ENCODE peak calls at places on chromosomes 6 and 20, in six cellular contexts. One of them, this sample, is unnamed.

GRCh38 chr20:24656391-24656790 is 187.0 kb downstream of the SYNDIG1 start:
- DNase-seq in colonic mucosa: no peak
- DNase-seq in BE2C: no peak
- DNase-seq in upper lobe of left lung: no peak
- DNase-seq in GM20000: no peak
- DNase-seq in astrocyte of the cerebellum: no peak
- DNase-seq in this sample: no peak

GRCh38 chr20:57657537-57658446 is 37.6 kb upstream of the ZBP1 start:
- DNase-seq in colonic mucosa: peak
- DNase-seq in BE2C: no peak
- DNase-seq in upper lobe of left lung: peak
- DNase-seq in GM20000: no peak
- DNase-seq in astrocyte of the cerebellum: no peak
- DNase-seq in this sample: no peak

GRCh38 chr6:71510057-71510713 is 221.6 kb downstream of the OGFRL1 start:
- DNase-seq in colonic mucosa: peak
- DNase-seq in BE2C: no peak
- DNase-seq in upper lobe of left lung: no peak
- DNase-seq in GM20000: peak
- DNase-seq in astrocyte of the cerebellum: peak
- DNase-seq in this sample: no peak

GRCh38 chr6:9292975-9293374 is 857.6 kb upstream of the SLC35B3 start:
- DNase-seq in colonic mucosa: no peak
- DNase-seq in BE2C: no peak
- DNase-seq in upper lobe of left lung: no peak
- DNase-seq in GM20000: no peak
- DNase-seq in astrocyte of the cerebellum: peak
- DNase-seq in this sample: no peak

GRCh38 chr6:80003841-80004198 is 629 bp upstream of the TTK start:
- DNase-seq in colonic mucosa: peak
- DNase-seq in BE2C: peak
- DNase-seq in upper lobe of left lung: no peak
- DNase-seq in GM20000: no peak
- DNase-seq in astrocyte of the cerebellum: no peak
- DNase-seq in this sample: no peak

GRCh38 chr6:128600397-128600951 is 80.1 kb upstream of the PTPRK start:
- DNase-seq in colonic mucosa: no peak
- DNase-seq in BE2C: no peak
- DNase-seq in upper lobe of left lung: no peak
- DNase-seq in GM20000: no peak
- DNase-seq in astrocyte of the cerebellum: peak
- DNase-seq in this sample: no peak

GRCh38 chr6:149896491-149896890 is 1.4 kb downstream of the RAET1E start:
- DNase-seq in colonic mucosa: no peak
- DNase-seq in BE2C: no peak
- DNase-seq in upper lobe of left lung: no peak
- DNase-seq in GM20000: no peak
- DNase-seq in astrocyte of the cerebellum: no peak
- DNase-seq in this sample: no peak

GRCh38 chr6:37547564-37548061 is 47.9 kb upstream of the CCDC167 start:
- DNase-seq in colonic mucosa: no peak
- DNase-seq in BE2C: peak
- DNase-seq in upper lobe of left lung: no peak
- DNase-seq in GM20000: no peak
- DNase-seq in astrocyte of the cerebellum: peak
- DNase-seq in this sample: no peak

GRCh38 chr6:12911387-12911960 is 194.9 kb downstream of the PHACTR1 start:
- DNase-seq in colonic mucosa: no peak
- DNase-seq in BE2C: no peak
- DNase-seq in upper lobe of left lung: no peak
- DNase-seq in GM20000: peak
- DNase-seq in astrocyte of the cerebellum: peak
- DNase-seq in this sample: no peak

GRCh38 chr6:150377211-150377781 is 8.5 kb downstream of the IYD start:
- DNase-seq in colonic mucosa: no peak
- DNase-seq in BE2C: no peak
- DNase-seq in upper lobe of left lung: no peak
- DNase-seq in GM20000: no peak
- DNase-seq in astrocyte of the cerebellum: peak
- DNase-seq in this sample: no peak

GRCh38 chr20:47785900-47786762 is 850 bp upstream of the SULF2 start:
- DNase-seq in colonic mucosa: peak
- DNase-seq in BE2C: peak
- DNase-seq in upper lobe of left lung: peak
- DNase-seq in GM20000: peak
- DNase-seq in astrocyte of the cerebellum: peak
- DNase-seq in this sample: peak

GRCh38 chr6:143328885-143329284 is 121.6 kb downstream of the ADAT2 start:
- DNase-seq in colonic mucosa: no peak
- DNase-seq in BE2C: no peak
- DNase-seq in upper lobe of left lung: no peak
- DNase-seq in GM20000: no peak
- DNase-seq in astrocyte of the cerebellum: no peak
- DNase-seq in this sample: no peak

GRCh38 chr6:148520109-148520841 is 177.6 kb downstream of the SASH1 start:
- DNase-seq in colonic mucosa: no peak
- DNase-seq in BE2C: no peak
- DNase-seq in upper lobe of left lung: peak
- DNase-seq in GM20000: peak
- DNase-seq in astrocyte of the cerebellum: no peak
- DNase-seq in this sample: peak

GRCh38 chr6:43953794-43954310 is 173.4 kb downstream of the MRPL14 start:
- DNase-seq in colonic mucosa: no peak
- DNase-seq in BE2C: no peak
- DNase-seq in upper lobe of left lung: peak
- DNase-seq in GM20000: no peak
- DNase-seq in astrocyte of the cerebellum: no peak
- DNase-seq in this sample: no peak

GRCh38 chr6:153503810-153504209 is 372.7 kb upstream of the RGS17 start:
- DNase-seq in colonic mucosa: no peak
- DNase-seq in BE2C: peak
- DNase-seq in upper lobe of left lung: no peak
- DNase-seq in GM20000: no peak
- DNase-seq in astrocyte of the cerebellum: no peak
- DNase-seq in this sample: no peak

GRCh38 chr20:43916875-43917371 is 2.3 kb downstream of the TOX2 start:
- DNase-seq in colonic mucosa: no peak
- DNase-seq in BE2C: no peak
- DNase-seq in upper lobe of left lung: no peak
- DNase-seq in GM20000: peak
- DNase-seq in astrocyte of the cerebellum: no peak
- DNase-seq in this sample: no peak

GRCh38 chr20:52869698-52870288 is 102.4 kb upstream of the TSHZ2 start:
- DNase-seq in colonic mucosa: no peak
- DNase-seq in BE2C: no peak
- DNase-seq in upper lobe of left lung: no peak
- DNase-seq in GM20000: no peak
- DNase-seq in astrocyte of the cerebellum: no peak
- DNase-seq in this sample: no peak

GRCh38 chr6:7593234-7593633 is 3.2 kb downstream of the SNRNP48 start:
- DNase-seq in colonic mucosa: no peak
- DNase-seq in BE2C: no peak
- DNase-seq in upper lobe of left lung: no peak
- DNase-seq in GM20000: no peak
- DNase-seq in astrocyte of the cerebellum: no peak
- DNase-seq in this sample: no peak

GRCh38 chr20:54545959-54546358 is 70.6 kb downstream of the DOK5 start:
- DNase-seq in colonic mucosa: no peak
- DNase-seq in BE2C: no peak
- DNase-seq in upper lobe of left lung: no peak
- DNase-seq in GM20000: no peak
- DNase-seq in astrocyte of the cerebellum: peak
- DNase-seq in this sample: no peak

GRCh38 chr20:47493954-47494293 is 7.8 kb upstream of the NCOA3 start:
- DNase-seq in colonic mucosa: peak
- DNase-seq in BE2C: no peak
- DNase-seq in upper lobe of left lung: no peak
- DNase-seq in GM20000: no peak
- DNase-seq in astrocyte of the cerebellum: no peak
- DNase-seq in this sample: no peak

GRCh38 chr20:49381558-49382493 is 100.6 kb downstream of the KCNB1 start:
- DNase-seq in colonic mucosa: peak
- DNase-seq in BE2C: peak
- DNase-seq in upper lobe of left lung: no peak
- DNase-seq in GM20000: no peak
- DNase-seq in astrocyte of the cerebellum: peak
- DNase-seq in this sample: no peak

GRCh38 chr6:42819803-42820508 is 38.1 kb downstream of the BICRAL start:
- DNase-seq in colonic mucosa: no peak
- DNase-seq in BE2C: peak
- DNase-seq in upper lobe of left lung: no peak
- DNase-seq in GM20000: no peak
- DNase-seq in astrocyte of the cerebellum: no peak
- DNase-seq in this sample: no peak

GRCh38 chr6:163113358-163113962 is 301.1 kb upstream of the QKI start:
- DNase-seq in colonic mucosa: no peak
- DNase-seq in BE2C: no peak
- DNase-seq in upper lobe of left lung: no peak
- DNase-seq in GM20000: no peak
- DNase-seq in astrocyte of the cerebellum: no peak
- DNase-seq in this sample: no peak

GRCh38 chr20:59153832-59154231 is 9.8 kb upstream of the ZNF831 start:
- DNase-seq in colonic mucosa: no peak
- DNase-seq in BE2C: no peak
- DNase-seq in upper lobe of left lung: no peak
- DNase-seq in GM20000: no peak
- DNase-seq in astrocyte of the cerebellum: no peak
- DNase-seq in this sample: no peak

GRCh38 chr6:27157461-27158315 is 89.8 kb upstream of the PRSS16 start:
- DNase-seq in colonic mucosa: peak
- DNase-seq in BE2C: peak
- DNase-seq in upper lobe of left lung: no peak
- DNase-seq in GM20000: peak
- DNase-seq in astrocyte of the cerebellum: no peak
- DNase-seq in this sample: peak
- TF ChIP-seq CTCF in colonic mucosa: peak
- TF ChIP-seq CTCF in BE2C: peak
- TF ChIP-seq CTCF in upper lobe of left lung: peak
- TF ChIP-seq CTCF in GM20000: peak
- TF ChIP-seq CTCF in astrocyte of the cerebellum: peak
- TF ChIP-seq CTCF in this sample: no peak

GRCh38 chr6:3068329-3069223 is at the start of gene RIPK1:
- DNase-seq in colonic mucosa: peak
- DNase-seq in BE2C: peak
- DNase-seq in upper lobe of left lung: peak
- DNase-seq in GM20000: peak
- DNase-seq in astrocyte of the cerebellum: peak
- DNase-seq in this sample: peak
- TF ChIP-seq CTCF in colonic mucosa: no peak
- TF ChIP-seq CTCF in BE2C: peak
- TF ChIP-seq CTCF in upper lobe of left lung: peak
- TF ChIP-seq CTCF in GM20000: peak
- TF ChIP-seq CTCF in astrocyte of the cerebellum: peak
- TF ChIP-seq CTCF in this sample: no peak

GRCh38 chr6:104766601-104767000 is 93.1 kb downstream of the HACE1 start:
- DNase-seq in colonic mucosa: no peak
- DNase-seq in BE2C: no peak
- DNase-seq in upper lobe of left lung: no peak
- DNase-seq in GM20000: no peak
- DNase-seq in astrocyte of the cerebellum: no peak
- DNase-seq in this sample: no peak

GRCh38 chr6:104768906-104769305 is 90.8 kb downstream of the HACE1 start:
- DNase-seq in colonic mucosa: no peak
- DNase-seq in BE2C: no peak
- DNase-seq in upper lobe of left lung: no peak
- DNase-seq in GM20000: no peak
- DNase-seq in astrocyte of the cerebellum: no peak
- DNase-seq in this sample: no peak

DNA sequence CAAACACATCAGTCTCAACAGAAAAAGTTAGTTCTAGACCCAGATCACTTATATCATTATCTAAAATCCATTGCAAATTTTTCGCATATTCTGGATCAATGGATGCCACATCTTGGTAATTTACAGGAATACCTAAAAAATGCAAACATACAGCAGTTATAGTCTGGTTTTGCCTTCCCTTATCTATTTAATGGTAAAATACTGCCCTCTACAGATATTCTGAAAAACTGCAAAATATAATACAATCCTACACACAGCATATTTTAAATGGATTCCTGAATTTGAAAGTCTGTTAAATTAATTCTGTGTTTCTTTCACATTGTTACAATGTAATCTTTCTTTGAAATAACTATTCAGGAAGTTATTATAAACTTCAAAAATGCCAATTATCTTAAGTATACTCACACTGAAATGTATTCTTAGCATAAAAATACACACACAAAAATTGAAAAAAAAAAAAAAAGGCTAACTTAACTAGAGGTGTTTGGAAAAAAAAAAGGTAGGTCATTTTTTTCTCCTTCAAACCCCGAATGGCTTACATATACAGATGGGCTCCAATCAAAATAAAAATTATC is 88.4 kb downstream of the HACE1 start:
- DNase-seq in colonic mucosa: no peak
- DNase-seq in BE2C: no peak
- DNase-seq in upper lobe of left lung: no peak
- DNase-seq in GM20000: peak
- DNase-seq in astrocyte of the cerebellum: peak
- DNase-seq in this sample: no peak
- TF ChIP-seq CTCF in colonic mucosa: peak
- TF ChIP-seq CTCF in BE2C: peak
- TF ChIP-seq CTCF in upper lobe of left lung: peak
- TF ChIP-seq CTCF in GM20000: no peak
- TF ChIP-seq CTCF in astrocyte of the cerebellum: peak
- TF ChIP-seq CTCF in this sample: no peak

DNA sequence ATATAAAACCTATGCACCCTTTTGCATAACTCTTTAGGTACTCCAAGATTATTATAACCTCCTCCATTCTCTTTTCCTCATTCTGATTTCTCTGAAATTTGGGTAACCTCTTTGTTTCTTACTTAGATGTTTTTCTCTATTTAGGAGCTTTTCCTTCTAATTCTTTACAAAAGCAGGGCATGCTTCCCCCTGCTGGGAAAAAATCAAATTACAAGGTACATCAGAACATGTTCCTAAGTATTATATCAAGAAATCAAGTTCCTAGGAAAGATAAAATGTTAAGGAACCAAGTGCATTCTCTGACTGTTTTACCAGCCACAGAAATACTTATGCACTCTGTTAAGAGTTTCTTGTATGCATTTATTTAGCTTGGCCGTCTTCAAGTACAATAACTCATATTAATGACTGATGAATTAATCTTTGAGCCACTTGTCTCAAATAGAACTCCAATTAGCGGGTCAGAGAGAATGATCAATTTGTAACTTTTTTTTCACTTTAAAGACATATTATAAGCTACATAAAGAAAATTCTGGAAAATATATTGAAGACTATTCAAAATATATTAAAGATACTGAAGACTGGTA is 2.1 kb downstream of the KHDRBS2 start:
- DNase-seq in colonic mucosa: peak
- DNase-seq in BE2C: no peak
- DNase-seq in upper lobe of left lung: no peak
- DNase-seq in GM20000: peak
- DNase-seq in astrocyte of the cerebellum: no peak
- DNase-seq in this sample: no peak
- TF ChIP-seq CTCF in colonic mucosa: peak
- TF ChIP-seq CTCF in BE2C: peak
- TF ChIP-seq CTCF in upper lobe of left lung: peak
- TF ChIP-seq CTCF in GM20000: peak
- TF ChIP-seq CTCF in astrocyte of the cerebellum: peak
- TF ChIP-seq CTCF in this sample: no peak

This sample was measured in activated B cell treated with CpG ODN at 0.5 μM for 24 hours.